ENCODE peak calls at places on chromosomes 5 and 9, in four cellular contexts. R is K562, J is A549, E is HepG2. H is an unnamed sample.

GRCh38 chr5:24644757-24645156 is at the start of gene CDH10:
- DNase-seq in R (no peak), J (peak; percentile 29), E (no peak), H (peak; percentile 92)

GRCh38 chr5:72387985-72388384 is 67.8 kb downstream of the PTCD2 start:
- DNase-seq in R (no peak), J (peak; percentile 69), E (no peak), H (no peak)

GRCh38 chr5:156456857-156457256 is 129.9 kb downstream of the SGCD start:
- DNase-seq in J (no peak), E (no peak), R (no peak), H (no peak)

GRCh38 chr5:169933127-169933526 is 47.2 kb downstream of the INSYN2B start:
- DNase-seq in J (no peak), E (no peak), R (no peak), H (no peak)

GRCh38 chr9:70006299-70006698 is 37.3 kb upstream of the MAMDC2 start:
- DNase-seq in R (no peak), J (no peak), E (no peak), H (no peak)

GRCh38 chr5:1755321-1755949 is 44.2 kb downstream of the MRPL36 start:
- DNase-seq in E (no peak), R (no peak), J (no peak), H (peak; percentile 39)

GRCh38 chr9:96136992-96137665 is 164.8 kb downstream of the HSD17B3 start:
- DNase-seq in E (no peak), R (no peak), J (no peak), H (no peak)

GRCh38 chr5:67648201-67648671 is 451.6 kb upstream of the CD180 start:
- DNase-seq in R (no peak), J (no peak), E (no peak), H (no peak)

GRCh38 chr5:35821513-35821912 is 35.2 kb upstream of the IL7R start:
- DNase-seq in J (no peak), R (no peak), E (no peak), H (no peak)

GRCh38 chr9:127742435-127743088 is 7.5 kb upstream of the TOR2A start:
- DNase-seq in E (no peak), J (peak; percentile 88), R (peak; percentile 94), H (peak; percentile 91)

GRCh38 chr9:36298566-36298965 is 40.3 kb upstream of the GNE start:
- DNase-seq in R (no peak), J (no peak), E (no peak), H (no peak)

GRCh38 chr5:105544300-105544699 is 1981.7 kb upstream of the NUDT12 start:
- DNase-seq in R (no peak), J (no peak), E (no peak), H (no peak)

GRCh38 chr9:104209387-104209786 is 115.3 kb downstream of the SMC2 start:
- DNase-seq in R (no peak), E (no peak), J (no peak), H (no peak)

GRCh38 chr9:125649315-125649714 is 57.7 kb downstream of the MAPKAP1 start:
- DNase-seq in J (peak; percentile 53), E (no peak), R (no peak), H (no peak)

GRCh38 chr9:19271081-19271480 is 40.6 kb downstream of the DENND4C start:
- DNase-seq in R (no peak), E (no peak), J (no peak), H (no peak)

GRCh38 chr5:149857499-149857898 is 87.1 kb downstream of the PDE6A start:
- DNase-seq in R (no peak), J (peak; percentile 58), E (no peak), H (no peak)

GRCh38 chr5:91443028-91443427 is 59.9 kb upstream of the ARRDC3 start:
- DNase-seq in J (no peak), R (no peak), E (no peak), H (no peak)

GRCh38 chr5:100867039-100867562 is 36.0 kb downstream of the ST8SIA4 start:
- DNase-seq in J (no peak), E (no peak), R (no peak), H (no peak)

GRCh38 chr9:96565684-96566360 is 53.8 kb downstream of the CDC14B start:
- DNase-seq in J (no peak), R (no peak), E (no peak), H (no peak)

GRCh38 chr5:133398646-133399081 is 213.7 kb downstream of the FSTL4 start:
- DNase-seq in R (no peak), E (no peak), J (no peak), H (no peak)

GRCh38 chr9:107727113-107727780 is 237.7 kb upstream of the KLF4 start:
- DNase-seq in J (no peak), R (no peak), E (no peak), H (no peak)

GRCh38 chr9:14193338-14193980 is 120.5 kb downstream of the NFIB start:
- DNase-seq in R (no peak), J (no peak), E (no peak), H (no peak)

GRCh38 chr9:7394007-7394774 is 405.4 kb downstream of the DMAC1 start:
- DNase-seq in R (no peak), E (peak; percentile 20), J (peak; percentile 5), H (no peak)

GRCh38 chr5:82991678-82992323 is 85.4 kb downstream of the TMEM167A start:
- DNase-seq in R (no peak), J (peak; percentile 28), E (no peak), H (no peak)

GRCh38 chr5:115381911-115382662 is 85.6 kb upstream of the CCDC112 start:
- DNase-seq in R (no peak), E (no peak), J (no peak), H (no peak)

GRCh38 chr5:32790411-32790951 is 79.4 kb downstream of the NPR3 start:
- DNase-seq in J (no peak), R (no peak), E (no peak), H (no peak)

GRCh38 chr5:144369001-144369400 is 198.3 kb downstream of the KCTD16 start:
- DNase-seq in E (no peak), R (no peak), J (no peak), H (no peak)
- TF ChIP-seq PHF8 in E (no peak), R (no peak), J (no peak), H (no peak)

GRCh38 chr5:43410414-43410813 is 1.8 kb downstream of the CCL28 start:
- DNase-seq in J (no peak), E (no peak), R (no peak), H (no peak)

GRCh38 chr5:43412151-43412550 is at the start of gene CCL28:
- DNase-seq in E (no peak), J (no peak), R (no peak), H (no peak)

GRCh38 chr5:43411489-43411888 is 702 bp downstream of the CCL28 start:
- DNase-seq in J (no peak), R (no peak), E (no peak), H (no peak)

GRCh38 chr5:43413966-43414365 is 1.8 kb upstream of the CCL28 start:
- DNase-seq in E (no peak), J (no peak), R (no peak), H (no peak)

DNA sequence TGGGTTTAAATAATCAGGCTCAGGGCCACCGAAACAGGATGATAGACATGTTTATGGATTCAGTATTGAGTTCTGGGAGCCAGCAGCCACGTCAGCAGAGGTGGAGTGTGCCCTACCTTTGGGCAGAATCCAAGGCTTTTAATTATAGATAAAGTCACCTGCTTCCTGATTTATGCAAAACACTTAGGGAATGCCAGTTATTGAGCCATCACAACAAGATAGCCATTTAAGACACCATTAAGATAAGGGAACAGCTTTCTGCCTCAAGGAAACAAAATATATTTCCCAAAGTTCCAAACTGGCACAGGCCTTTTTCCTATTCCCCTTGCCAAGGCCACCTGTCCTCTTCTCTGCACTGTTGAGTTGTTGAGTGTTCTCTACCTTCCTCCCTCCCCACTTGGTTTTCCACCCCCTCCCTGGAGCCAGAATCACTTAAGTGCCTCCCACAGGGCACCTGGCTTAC is 2.4 kb downstream of the CCL28 start:
- DNase-seq in J (no peak), E (no peak), R (no peak), H (no peak)
- TF ChIP-seq PHF8 in J (no peak), E (no peak), R (no peak), H (no peak)

GRCh38 chr9:89601856-89602562 is 2.8 kb upstream of the GADD45G start:
- DNase-seq in E (no peak), J (no peak), R (no peak), H (peak; percentile 36)

GRCh38 chr9:89602978-89603628 is 1.7 kb upstream of the GADD45G start:
- DNase-seq in J (peak; percentile 88), E (peak; percentile 63), R (peak; percentile 42), H (peak; percentile 86)

GRCh38 chr9:89605181-89606048 is 603 bp downstream of the GADD45G start:
- DNase-seq in E (no peak), J (peak; percentile 9), R (peak; percentile 11), H (no peak)

GRCh38 chr9:89604463-89605180 is at the start of gene GADD45G:
- DNase-seq in J (peak; percentile 56), E (no peak), R (peak; percentile 69), H (peak; percentile 91)

DNA sequence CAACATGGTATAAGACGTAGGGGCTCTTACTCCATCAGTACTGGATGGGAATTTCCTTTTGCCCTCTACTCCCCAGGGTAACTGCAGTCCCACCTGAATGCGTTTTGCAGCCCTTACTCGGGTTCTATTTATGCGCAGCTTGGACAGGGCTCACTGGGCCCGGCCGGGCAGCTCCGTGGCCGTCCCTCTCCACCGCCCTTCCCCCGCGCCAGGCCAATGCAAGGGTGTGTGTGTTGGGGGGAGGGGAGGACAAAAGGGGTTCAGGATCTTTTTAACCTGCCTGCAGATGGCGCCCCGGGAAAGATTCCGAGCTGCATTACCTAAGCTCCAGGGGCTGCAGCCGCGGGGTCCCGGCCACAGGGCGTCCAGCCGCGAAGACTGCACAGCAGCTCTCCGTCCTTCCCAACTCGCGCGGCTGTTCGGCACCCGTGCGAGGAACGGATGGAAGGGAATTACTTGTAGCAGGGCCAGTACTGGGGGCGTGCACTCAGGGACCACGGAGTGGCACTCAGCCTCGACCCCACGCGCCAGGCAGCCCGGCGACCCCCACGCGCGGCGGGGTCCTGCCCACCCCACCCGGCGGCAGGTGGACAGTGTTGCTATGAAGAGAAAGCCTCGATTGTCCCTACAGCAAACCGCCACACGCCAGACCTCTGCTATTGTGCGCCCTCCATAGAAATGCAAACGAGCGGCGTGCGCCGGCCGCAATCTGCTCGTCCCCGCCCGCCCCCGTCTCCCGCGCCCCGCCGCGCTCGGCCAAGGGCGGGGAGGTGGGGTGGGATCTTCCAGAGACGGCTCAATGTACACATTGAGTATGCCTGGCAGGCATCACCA is 966 bp upstream of the GADD45G start:
- DNase-seq in E (peak; percentile 47), J (peak; percentile 72), R (peak; percentile 14), H (peak; percentile 93)
- TF ChIP-seq PHF8 in E (no peak), J (no peak), R (no peak), H (peak; percentile 12)

DNA sequence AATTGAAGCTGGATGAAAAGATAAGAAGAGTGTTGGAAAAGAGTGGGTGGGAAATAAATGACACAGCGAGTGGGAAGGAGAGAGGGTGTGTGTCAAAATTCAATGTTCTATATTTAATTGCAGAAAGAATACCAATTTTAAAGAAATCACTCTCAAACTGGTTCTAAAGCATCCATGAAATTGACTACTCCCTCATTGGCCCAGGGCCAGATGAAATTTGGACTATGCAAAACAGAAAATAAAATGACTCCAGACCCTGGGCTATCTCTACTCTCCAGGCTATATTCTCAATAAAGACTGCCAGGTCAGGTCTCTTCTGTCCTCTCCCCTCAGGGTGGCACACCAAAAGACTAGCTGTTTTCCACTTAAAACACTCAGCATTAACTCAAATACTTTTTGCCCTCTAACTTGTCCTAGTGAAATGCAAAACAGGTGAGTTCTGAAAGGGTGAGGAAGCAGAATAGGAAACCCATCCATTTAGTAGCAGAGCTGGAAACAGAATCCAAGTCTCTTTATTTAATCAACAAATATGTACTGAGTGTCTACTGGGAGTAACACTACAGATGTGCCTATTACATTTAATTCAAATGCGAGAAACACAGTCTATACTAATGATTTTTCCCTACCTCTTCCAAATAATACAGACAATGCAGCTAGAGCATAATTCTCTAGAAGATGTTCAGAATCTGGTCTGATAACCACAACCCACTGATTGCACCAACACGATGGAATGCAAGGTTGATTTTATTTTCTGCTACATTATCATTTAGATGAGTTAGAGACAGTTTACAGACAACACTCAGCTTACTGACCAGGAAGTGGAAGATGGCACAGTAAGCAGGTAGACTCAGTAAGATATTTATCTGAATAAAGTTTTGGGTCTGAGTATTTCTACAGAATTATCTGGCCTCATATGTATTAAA is 42.1 kb downstream of the EFCAB9 start:
- DNase-seq in R (no peak), J (no peak), E (peak; percentile 52), H (no peak)
- TF ChIP-seq PHF8 in R (no peak), J (no peak), E (no peak), H (no peak)